ENCODE peak calls at places on chromosomes 16 and 17, in seven cellular contexts. R is activated T-cell treated with anti-CD3 and anti-CD28 coated beads, Interleukin-2, amount 50 U/mL, for 72 hours; Y is lower lobe of right lung; U is T-cell; W is natural killer cell; V is Right ventricle myocardium superior; B is left cardiac atrium. E is an unnamed sample.

GRCh38 chr17:57096472-57097198 is 11.6 kb downstream of the AKAP1 start:
- ATAC-seq in R (no peak), Y (peak; percentile 41), U (no peak), W (no peak), V (peak; percentile 73), B (peak; percentile 15), E (no peak)

GRCh38 chr16:78437352-78437968 is 338.0 kb downstream of the WWOX start:
- ATAC-seq in R (no peak), Y (peak; percentile 50), U (no peak), W (peak; percentile 54), V (peak; percentile 56), B (no peak), E (no peak)

GRCh38 chr17:31250229-31250628 is 46.8 kb downstream of the OMG start:
- ATAC-seq in R (no peak), Y (no peak), U (no peak), W (peak; percentile 40), V (no peak), B (no peak), E (no peak)

GRCh38 chr17:50133028-50133768 is 3.2 kb upstream of the SAMD14 start:
- ATAC-seq in R (no peak), Y (peak; percentile 45), U (no peak), W (no peak), V (peak; percentile 73), B (peak; percentile 59), E (no peak)

GRCh38 chr16:19429271-19429670 is 11.6 kb downstream of the TMC5 start:
- ATAC-seq in R (no peak), Y (peak; percentile 89), U (no peak), W (no peak), V (no peak), B (no peak), E (no peak)

GRCh38 chr17:64128787-64129514 is 993 bp downstream of the ERN1 start:
- ATAC-seq in R (no peak), Y (peak; percentile 31), U (no peak), W (no peak), V (no peak), B (peak; percentile 5), E (no peak)

GRCh38 chr16:49932943-49933342 is 77.0 kb upstream of the ZNF423 start:
- ATAC-seq in R (no peak), Y (peak; percentile 43), U (no peak), W (no peak), V (peak; percentile 71), B (peak; percentile 82), E (no peak)

GRCh38 chr17:7133424-7133823 is 18.8 kb upstream of the ASGR2 start:
- ATAC-seq in R (peak; percentile 23), Y (peak; percentile 53), U (no peak), W (peak; percentile 26), V (peak; percentile 42), B (peak; percentile 19), E (peak; percentile 24)

GRCh38 chr17:8806206-8807069 is 7.3 kb upstream of the MFSD6L start:
- ATAC-seq in R (no peak), Y (peak; percentile 9), U (no peak), W (no peak), V (no peak), B (no peak), E (no peak)

GRCh38 chr16:80931985-80932720 is 74.5 kb downstream of the CMC2 start:
- ATAC-seq in R (peak; percentile 65), Y (peak; percentile 82), U (peak; percentile 48), W (peak; percentile 87), V (peak; percentile 97), B (peak; percentile 92), E (peak; percentile 38)

GRCh38 chr16:8619671-8620370 is 1.7 kb upstream of the METTL22 start:
- ATAC-seq in R (no peak), Y (no peak), U (no peak), W (no peak), V (no peak), B (no peak), E (no peak)

GRCh38 chr16:83975646-83976260 is 7.7 kb downstream of the NECAB2 start:
- ATAC-seq in R (no peak), Y (no peak), U (no peak), W (no peak), V (no peak), B (no peak), E (no peak)

GRCh38 chr17:77958716-77959215 is 263 bp downstream of the TNRC6C start:
- ATAC-seq in R (no peak), Y (no peak), U (peak; percentile 8), W (no peak), V (no peak), B (no peak), E (peak; percentile 1)

GRCh38 chr17:42202159-42202558 is 7.9 kb upstream of the GHDC start:
- ATAC-seq in R (no peak), Y (no peak), U (no peak), W (no peak), V (no peak), B (no peak), E (no peak)

GRCh38 chr17:79861371-79862216 is 22.4 kb upstream of the CBX4 start:
- ATAC-seq in R (no peak), Y (no peak), U (no peak), W (no peak), V (no peak), B (no peak), E (no peak)

GRCh38 chr16:12420661-12421209 is 383.0 kb downstream of the CPPED1 start:
- ATAC-seq in R (no peak), Y (no peak), U (no peak), W (no peak), V (no peak), B (no peak), E (no peak)